ENCODE peak calls at places on chromosomes 13 and 19, in seven cellular contexts. Z is hypothalamus, D is epithelial cell of prostate, J is glomerular endothelial cell, M is neural crest cell, S is iPS-NIHi11, A is lower lobe of right lung. O is an unnamed sample.

GRCh38 chr13:79447141-79447540 is 33.8 kb upstream of the NDFIP2 start:
- DNase-seq in A (no peak), S (no peak), J (no peak), D (no peak), M (no peak), Z (no peak), O (no peak)

GRCh38 chr19:531753-532571 is at the start of gene CDC34:
- DNase-seq in M (no peak), J (no peak), D (no peak), Z (no peak), A (no peak), S (no peak), O (no peak)

GRCh38 chr13:102198418-102199322 is 203.2 kb downstream of the FGF14 start:
- DNase-seq in D (no peak), J (no peak), Z (no peak), A (no peak), S (no peak), M (no peak), O (no peak)

GRCh38 chr19:39362682-39363657 is 20.7 kb downstream of the SAMD4B start:
- DNase-seq in S (no peak), Z (no peak), A (no peak), D (peak), M (no peak), J (no peak), O (peak)

GRCh38 chr19:49609499-49610092 is 18.6 kb downstream of the PRR12 start:
- DNase-seq in J (no peak), A (no peak), M (no peak), S (no peak), D (no peak), Z (no peak), O (no peak)

GRCh38 chr13:111899714-111900389 is 167.1 kb upstream of the SOX1 start:
- DNase-seq in D (no peak), J (no peak), A (no peak), S (no peak), M (no peak), Z (no peak), O (no peak)

GRCh38 chr13:95087746-95088305 is 213.4 kb downstream of the ABCC4 start:
- DNase-seq in J (no peak), M (no peak), Z (no peak), D (no peak), S (no peak), A (no peak), O (peak)

GRCh38 chr13:110388141-110388943 is 81.3 kb downstream of the COL4A2 start:
- DNase-seq in D (no peak), J (no peak), Z (no peak), M (no peak), S (peak), A (peak), O (peak)

GRCh38 chr13:27375686-27376326 is 48.6 kb upstream of the GTF3A start:
- DNase-seq in M (peak), D (no peak), A (peak), J (no peak), Z (peak), S (peak), O (no peak)

GRCh38 chr19:30073152-30074000 is 131.3 kb downstream of the URI1 start:
- DNase-seq in S (no peak), D (no peak), A (peak), M (no peak), Z (no peak), J (no peak), O (no peak)

GRCh38 chr13:51684076-51684475 is 99.8 kb downstream of the WDFY2 start:
- DNase-seq in S (no peak), D (no peak), A (no peak), Z (no peak), J (no peak), M (no peak), O (no peak)

GRCh38 chr19:23377276-23377675 is 18.0 kb downstream of the ZNF91 start:
- DNase-seq in D (no peak), J (no peak), A (no peak), Z (no peak), S (no peak), M (no peak), O (no peak)

GRCh38 chr19:10289167-10289835 is 451 bp upstream of the ICAM5 start:
- DNase-seq in Z (no peak), S (peak), A (peak), D (no peak), J (no peak), M (no peak), O (peak)

GRCh38 chr19:29326849-29327840 is 114.2 kb upstream of the UQCRFS1 start:
- DNase-seq in D (no peak), M (no peak), Z (no peak), A (no peak), J (no peak), S (peak), O (no peak)

GRCh38 chr19:12882589-12882988 is 1.3 kb upstream of the DNASE2 start:
- DNase-seq in S (no peak), Z (no peak), J (no peak), M (no peak), D (no peak), A (no peak), O (no peak)

GRCh38 chr19:55528030-55528801 is 8.7 kb downstream of the SBK2 start:
- DNase-seq in Z (no peak), D (no peak), A (no peak), J (no peak), S (no peak), M (no peak), O (no peak)

GRCh38 chr13:46165485-46166220 is 16.3 kb downstream of the LCP1 start:
- DNase-seq in Z (no peak), A (no peak), J (no peak), M (no peak), D (no peak), S (no peak), O (peak)

GRCh38 chr13:102912599-102912998 is 66.8 kb downstream of the ERCC5 start:
- DNase-seq in S (no peak), A (no peak), Z (no peak), J (no peak), M (no peak), D (no peak), O (no peak)

GRCh38 chr19:3646336-3647092 is 19.9 kb upstream of the CACTIN start:
- DNase-seq in M (no peak), Z (no peak), J (no peak), A (no peak), D (no peak), S (no peak), O (no peak)

GRCh38 chr19:11251217-11251616 is 11.1 kb downstream of the DOCK6 start:
- DNase-seq in Z (no peak), S (no peak), A (no peak), J (no peak), M (no peak), D (no peak), O (no peak)

GRCh38 chr13:72469932-72470331 is 257.5 kb downstream of the MZT1 start:
- DNase-seq in M (no peak), D (no peak), Z (no peak), J (no peak), A (no peak), S (no peak), O (no peak)

GRCh38 chr13:32537580-32538233 is 888 bp downstream of the N4BP2L2 start:
- DNase-seq in Z (peak), D (no peak), J (no peak), A (peak), S (peak), M (peak), O (no peak)

GRCh38 chr19:1868971-1869370 is 5.6 kb upstream of the KLF16 start:
- DNase-seq in M (no peak), S (no peak), D (no peak), J (no peak), A (no peak), Z (no peak), O (no peak)

GRCh38 chr19:55750715-55751114 is 8.2 kb upstream of the RFPL4A start:
- DNase-seq in Z (no peak), D (no peak), J (no peak), A (no peak), M (no peak), S (no peak), O (no peak)

GRCh38 chr19:58559275-58560006 is 1.0 kb upstream of the UBE2M start:
- DNase-seq in D (no peak), Z (no peak), S (peak), M (peak), A (peak), J (no peak), O (peak)

GRCh38 chr19:47507924-47508553 is 6.8 kb downstream of the NAPA start:
- DNase-seq in M (no peak), J (no peak), S (no peak), D (no peak), Z (peak), A (no peak), O (no peak)

GRCh38 chr19:16853066-16853465 is 23.9 kb downstream of the SIN3B start:
- DNase-seq in A (no peak), S (no peak), Z (no peak), M (no peak), J (no peak), D (no peak), O (no peak)

GRCh38 chr19:45125975-45126493 is 33.1 kb downstream of the PPP1R37 start:
- DNase-seq in J (peak), A (peak), M (peak), D (peak), S (peak), Z (peak), O (no peak)

GRCh38 chr13:32878172-32878571 is 138.1 kb upstream of the KL start:
- DNase-seq in A (no peak), J (no peak), D (no peak), Z (no peak), S (no peak), M (no peak), O (peak)

GRCh38 chr19:30711296-30711695 is 339.1 kb downstream of the ZNF536 start:
- DNase-seq in J (no peak), Z (no peak), M (no peak), A (no peak), D (no peak), S (peak), O (no peak)

GRCh38 chr19:6044056-6044805 is 66.1 kb downstream of the RFX2 start:
- DNase-seq in S (no peak), D (no peak), A (no peak), Z (no peak), M (no peak), J (no peak), O (no peak)

GRCh38 chr13:50025446-50025845 is 10.2 kb downstream of the KCNRG start:
- DNase-seq in S (no peak), A (no peak), D (no peak), J (no peak), Z (no peak), M (no peak), O (no peak)

GRCh38 chr19:3041302-3041701 is 12.2 kb upstream of the TLE2 start:
- DNase-seq in A (no peak), Z (no peak), M (no peak), J (no peak), D (no peak), S (no peak), O (no peak)

GRCh38 chr13:50213526-50213925 is 198.3 kb downstream of the KCNRG start:
- DNase-seq in S (no peak), D (no peak), M (no peak), Z (no peak), J (no peak), A (no peak), O (no peak)

GRCh38 chr19:46299004-46299509 is 2.2 kb downstream of the HIF3A start:
- DNase-seq in M (no peak), S (peak), D (no peak), J (peak), Z (peak), A (peak), O (no peak)

GRCh38 chr19:14563989-14564650 is 7.7 kb downstream of the NDUFB7 start:
- DNase-seq in A (no peak), S (peak), J (no peak), Z (no peak), D (no peak), M (no peak), O (no peak)

GRCh38 chr19:14005381-14006084 is 587 bp downstream of the RFX1 start:
- DNase-seq in Z (peak), S (peak), A (peak), M (peak), D (peak), J (no peak), O (no peak)

GRCh38 chr19:11673608-11674041 is 65.1 kb downstream of the ZNF823 start:
- DNase-seq in S (peak), J (peak), M (peak), Z (peak), A (peak), D (no peak), O (peak)

GRCh38 chr13:112603641-112604220 is 15.8 kb upstream of the TUBGCP3 start:
- DNase-seq in Z (no peak), J (no peak), A (no peak), S (no peak), M (no peak), D (no peak), O (no peak)